ENCODE peak calls at places on chromosomes 2 and 18, in nine cellular contexts. O is heart left ventricle; X is A673; W is endothelial cell; T is neural crest cell; Z is progenitor cell of endocrine pancreas; A is kidney; Y is stimulated activated CD8-positive, alpha-beta memory T cell treated with anti-CD3 and anti-CD28 coated beads, Interleukin-12 subunit alpha, Interleukin-12 subunit beta, amount 100 ng/mL, for 1 hour; C is putamen. G is an unnamed sample.

GRCh38 chr18:42418121-42418520 is 463.1 kb downstream of the PIK3C3 start:
- DNase-seq in O (no peak), X (no peak), W (no peak), T (no peak), Z (no peak), A (no peak), Y (no peak), C (no peak), G (no peak)

GRCh38 chr2:238158807-238159539 is at the start of gene ERFE:
- DNase-seq in O (peak; percentile 17), X (peak; percentile 77), W (peak; percentile 76), T (peak; percentile 62), Z (peak; percentile 53), A (peak; percentile 73), Y (no peak), C (no peak), G (no peak)

GRCh38 chr2:102803041-102803896 is 41.4 kb downstream of the TMEM182 start:
- DNase-seq in O (no peak), X (no peak), W (no peak), T (no peak), Z (no peak), A (no peak), Y (no peak), C (no peak), G (no peak)

GRCh38 chr2:61928816-61929471 is 23.5 kb downstream of the COMMD1 start:
- DNase-seq in O (no peak), X (no peak), W (no peak), T (no peak), Z (no peak), A (no peak), Y (no peak), C (no peak), G (no peak)

GRCh38 chr2:26696352-26696816 is 3.9 kb downstream of the KCNK3 start:
- DNase-seq in O (no peak), X (no peak), W (no peak), T (no peak), Z (no peak), A (no peak), Y (no peak), C (no peak), G (peak; percentile 26)

GRCh38 chr2:216694201-216694825 is 1.0 kb downstream of the IGFBP5 start:
- DNase-seq in O (peak; percentile 59), X (peak; percentile 84), W (peak; percentile 68), T (peak; percentile 59), Z (peak; percentile 52), A (peak; percentile 84), Y (no peak), C (peak; percentile 42), G (no peak)

GRCh38 chr2:165440367-165440766 is 29.1 kb upstream of the CSRNP3 start:
- DNase-seq in O (no peak), X (peak; percentile 90), W (peak; percentile 45), T (no peak), Z (no peak), A (no peak), Y (no peak), C (peak; percentile 23), G (no peak)

GRCh38 chr2:64296150-64296500 is 151.9 kb upstream of the PELI1 start:
- DNase-seq in O (no peak), X (no peak), W (no peak), T (no peak), Z (no peak), A (no peak), Y (no peak), C (peak; percentile 79), G (no peak)

GRCh38 chr2:85178154-85178553 is 45.0 kb downstream of the TCF7L1 start:
- DNase-seq in O (no peak), X (no peak), W (no peak), T (no peak), Z (no peak), A (no peak), Y (no peak), C (no peak), G (no peak)

GRCh38 chr18:25349131-25349925 is 2.6 kb downstream of the ZNF521 start:
- DNase-seq in O (peak; percentile 54), X (no peak), W (peak; percentile 57), T (peak; percentile 57), Z (peak; percentile 30), A (no peak), Y (no peak), C (peak; percentile 39), G (no peak)

GRCh38 chr18:51425889-51426288 is 228.4 kb upstream of the MEX3C start:
- DNase-seq in O (no peak), X (peak; percentile 38), W (no peak), T (no peak), Z (no peak), A (no peak), Y (no peak), C (no peak), G (no peak)

GRCh38 chr2:241494311-241494908 is 14.0 kb downstream of the STK25 start:
- DNase-seq in O (no peak), X (no peak), W (no peak), T (no peak), Z (no peak), A (no peak), Y (no peak), C (no peak), G (no peak)

GRCh38 chr2:170314744-170315447 is 136.9 kb downstream of the MYO3B start:
- DNase-seq in O (no peak), X (no peak), W (no peak), T (no peak), Z (no peak), A (no peak), Y (no peak), C (peak; percentile 35), G (no peak)

GRCh38 chr18:22913861-22914260 is 19.3 kb upstream of the RBBP8 start:
- DNase-seq in O (no peak), X (no peak), W (no peak), T (no peak), Z (peak; percentile 60), A (peak; percentile 82), Y (no peak), C (no peak), G (no peak)

GRCh38 chr2:219430633-219431615 is 3.7 kb upstream of the SPEG start:
- DNase-seq in O (peak; percentile 70), X (peak; percentile 31), W (no peak), T (no peak), Z (no peak), A (no peak), Y (no peak), C (peak; percentile 14), G (no peak)

GRCh38 chr18:39862341-39862740 is 2092.7 kb upstream of the PIK3C3 start:
- DNase-seq in O (no peak), X (no peak), W (no peak), T (no peak), Z (no peak), A (no peak), Y (no peak), C (no peak), G (no peak)

GRCh38 chr2:233032551-233033320 is at the start of gene NEU2:
- DNase-seq in O (no peak), X (no peak), W (no peak), T (no peak), Z (no peak), A (no peak), Y (no peak), C (no peak), G (no peak)

GRCh38 chr2:79960726-79961049 is 343.9 kb downstream of the LRRTM1 start:
- DNase-seq in O (no peak), X (no peak), W (no peak), T (no peak), Z (no peak), A (no peak), Y (no peak), C (no peak), G (no peak)

GRCh38 chr2:202877699-202878098 is 6.1 kb upstream of the ICA1L start:
- DNase-seq in O (no peak), X (no peak), W (no peak), T (no peak), Z (no peak), A (no peak), Y (no peak), C (no peak), G (no peak)

GRCh38 chr18:31954349-31954748 is 11.4 kb upstream of the TRAPPC8 start:
- DNase-seq in O (no peak), X (no peak), W (no peak), T (no peak), Z (no peak), A (no peak), Y (no peak), C (no peak), G (no peak)

GRCh38 chr18:9802774-9803697 is 82.7 kb upstream of the TXNDC2 start:
- DNase-seq in O (no peak), X (peak; percentile 37), W (no peak), T (no peak), Z (no peak), A (no peak), Y (no peak), C (no peak), G (no peak)

GRCh38 chr2:135182190-135182589 is 130.1 kb downstream of the RAB3GAP1 start:
- DNase-seq in O (no peak), X (no peak), W (no peak), T (no peak), Z (no peak), A (no peak), Y (no peak), C (no peak), G (no peak)

GRCh38 chr18:28178720-28179119 is 1.8 kb upstream of the CDH2 start:
- DNase-seq in O (no peak), X (peak; percentile 17), W (no peak), T (no peak), Z (no peak), A (no peak), Y (no peak), C (no peak), G (no peak)

GRCh38 chr2:216730871-216731270 is 35.5 kb upstream of the IGFBP5 start:
- DNase-seq in O (no peak), X (no peak), W (no peak), T (no peak), Z (no peak), A (no peak), Y (no peak), C (no peak), G (no peak)

GRCh38 chr2:20015482-20016083 is 3.1 kb upstream of the MATN3 start:
- DNase-seq in O (no peak), X (peak; percentile 79), W (peak; percentile 32), T (peak; percentile 20), Z (no peak), A (no peak), Y (no peak), C (peak; percentile 27), G (no peak)

GRCh38 chr2:3654464-3655225 is 3.4 kb upstream of the ALLC start:
- DNase-seq in O (no peak), X (no peak), W (no peak), T (no peak), Z (no peak), A (no peak), Y (no peak), C (no peak), G (no peak)

GRCh38 chr2:121095257-121096080 is 189.5 kb downstream of the TFCP2L1 start:
- DNase-seq in O (peak; percentile 45), X (peak; percentile 67), W (peak; percentile 73), T (peak; percentile 62), Z (peak; percentile 50), A (peak; percentile 87), Y (no peak), C (no peak), G (peak; percentile 6)

GRCh38 chr18:57837917-57838548 is 34.9 kb upstream of the ATP8B1 start:
- DNase-seq in O (no peak), X (no peak), W (no peak), T (no peak), Z (no peak), A (no peak), Y (no peak), C (no peak), G (no peak)

GRCh38 chr2:61177727-61178549 is 15.9 kb downstream of the C2orf74 start:
- DNase-seq in O (no peak), X (peak; percentile 24), W (peak; percentile 33), T (no peak), Z (no peak), A (peak; percentile 80), Y (no peak), C (no peak), G (no peak)

GRCh38 chr2:46329803-46330775 is 32.9 kb downstream of the EPAS1 start:
- DNase-seq in O (no peak), X (no peak), W (no peak), T (no peak), Z (no peak), A (no peak), Y (no peak), C (no peak), G (no peak)

GRCh38 chr2:230811508-230811907 is 53.2 kb upstream of the ITM2C start:
- DNase-seq in O (no peak), X (no peak), W (no peak), T (no peak), Z (no peak), A (no peak), Y (no peak), C (no peak), G (no peak)